ENCODE peak calls at places on chromosomes 4 and X, in four cellular contexts. O, U, R and B are unnamed samples.

GRCh38 chrX:13791559-13791958 is 25.3 kb downstream of the GPM6B start:
- DNase-seq in U (no peak), O (no peak), R (peak; percentile 63), B (no peak)

GRCh38 chr4:168486961-168487820 is 6.9 kb upstream of the DDX60L start:
- DNase-seq in R (no peak), O (no peak), U (no peak), B (no peak)

GRCh38 chr4:121070696-121071639 is 1.4 kb downstream of the NDNF start:
- DNase-seq in O (peak; percentile 67), R (peak; percentile 29), U (peak; percentile 28), B (no peak)

GRCh38 chr4:5037553-5038551 is 13.4 kb upstream of the STK32B start:
- DNase-seq in O (no peak), R (no peak), U (peak; percentile 79), B (no peak)

GRCh38 chr4:134862116-134862515 is 660.5 kb upstream of the PABPC4L start:
- DNase-seq in U (no peak), O (no peak), R (no peak), B (no peak)

GRCh38 chr4:121243476-121243875 is 79.4 kb upstream of the TNIP3 start:
- DNase-seq in R (no peak), O (no peak), U (no peak), B (no peak)

GRCh38 chrX:3638280-3638873 is 75.1 kb downstream of the PRKX start:
- DNase-seq in R (peak; percentile 29), U (peak; percentile 46), O (no peak), B (no peak)

GRCh38 chrX:103774070-103774642 is 2.5 kb upstream of the PLP1 start:
- DNase-seq in R (peak; percentile 60), U (peak; percentile 80), O (no peak), B (no peak)

GRCh38 chr4:4752025-4752424 is 107.4 kb upstream of the MSX1 start:
- DNase-seq in U (no peak), O (no peak), R (peak; percentile 44), B (no peak)

GRCh38 chr4:107603430-107603829 is 116.6 kb downstream of the PAPSS1 start:
- DNase-seq in O (no peak), U (no peak), R (no peak), B (no peak)

GRCh38 chr4:76445911-76446310 is 10.9 kb downstream of the SHROOM3 start:
- DNase-seq in O (no peak), R (no peak), U (no peak), B (no peak)

GRCh38 chr4:165461176-165461835 is 82.5 kb downstream of the CPE start:
- DNase-seq in U (peak; percentile 84), O (no peak), R (no peak), B (no peak)

GRCh38 chrX:11143931-11144678 is 33.0 kb downstream of the HCCS start:
- DNase-seq in R (peak; percentile 83), O (peak; percentile 60), U (peak; percentile 86), B (no peak)

GRCh38 chr4:136918772-136919171 is 613.5 kb downstream of the PCDH18 start:
- DNase-seq in O (no peak), R (no peak), U (no peak), B (no peak)